ENCODE peak calls at places on chromosomes 2 and 18, in eight cellular contexts. E, H, D, F, T, K, W and P are unnamed samples.

GRCh38 chr2:15608392-15608761 is 16.7 kb downstream of the DDX1 start:
- DNase-seq in E (no peak), H (no peak), D (no peak), F (no peak), T (no peak), K (no peak), W (no peak), P (no peak)

GRCh38 chr18:9918016-9918680 is 4.3 kb downstream of the VAPA start:
- DNase-seq in E (no peak), H (no peak), D (no peak), F (no peak), T (no peak), K (peak; percentile 68), W (no peak), P (peak; percentile 81)

GRCh38 chr2:199810422-199811250 is 40.4 kb downstream of the FTCDNL1 start:
- DNase-seq in E (no peak), H (no peak), D (no peak), F (no peak), T (no peak), K (no peak), W (no peak), P (peak; percentile 21)

GRCh38 chr2:147006724-147007123 is 838.1 kb upstream of the ACVR2A start:
- DNase-seq in E (no peak), H (no peak), D (no peak), F (no peak), T (no peak), K (no peak), W (no peak), P (no peak)

GRCh38 chr2:29606105-29606871 is 315.1 kb downstream of the ALK start:
- DNase-seq in E (no peak), H (peak; percentile 37), D (no peak), F (no peak), T (no peak), K (peak; percentile 96), W (no peak), P (peak; percentile 94)

GRCh38 chr2:69733338-69734039 is 8.4 kb upstream of the ANXA4 start:
- DNase-seq in E (no peak), H (peak; percentile 62), D (no peak), F (no peak), T (no peak), K (peak; percentile 35), W (no peak), P (no peak)

GRCh38 chr2:14634885-14635871 is 2.7 kb downstream of the LRATD1 start:
- DNase-seq in E (no peak), H (peak; percentile 87), D (peak; percentile 91), F (peak; percentile 13), T (peak; percentile 20), K (peak; percentile 73), W (no peak), P (peak; percentile 60)

GRCh38 chr2:206968139-206969086 is 29.1 kb downstream of the CPO start:
- DNase-seq in E (no peak), H (no peak), D (no peak), F (no peak), T (peak; percentile 12), K (peak; percentile 51), W (no peak), P (peak; percentile 42)

GRCh38 chr18:3454365-3455089 is 4.6 kb downstream of the TGIF1 start:
- DNase-seq in E (peak; percentile 23), H (peak; percentile 68), D (peak; percentile 33), F (peak; percentile 9), T (peak; percentile 60), K (peak; percentile 79), W (no peak), P (peak; percentile 62)

GRCh38 chr18:67151366-67151765 is 365.2 kb downstream of the DSEL start:
- DNase-seq in E (no peak), H (no peak), D (no peak), F (no peak), T (peak; percentile 95), K (no peak), W (no peak), P (no peak)

GRCh38 chr2:73106791-73107190 is 6.0 kb downstream of the RAB11FIP5 start:
- DNase-seq in E (no peak), H (no peak), D (no peak), F (no peak), T (no peak), K (no peak), W (no peak), P (no peak)

GRCh38 chr18:2932247-2933181 is 80.4 kb downstream of the LPIN2 start:
- DNase-seq in E (peak; percentile 37), H (peak; percentile 74), D (peak; percentile 22), F (peak; percentile 28), T (peak; percentile 75), K (peak; percentile 70), W (peak; percentile 29), P (peak; percentile 20)

GRCh38 chr2:175251425-175252041 is 70.0 kb upstream of the ATP5MC3 start:
- DNase-seq in E (no peak), H (peak; percentile 65), D (peak; percentile 41), F (peak; percentile 25), T (no peak), K (peak; percentile 38), W (no peak), P (no peak)

GRCh38 chr2:226862623-226863022 is 26.8 kb downstream of the RHBDD1 start:
- DNase-seq in E (no peak), H (no peak), D (no peak), F (no peak), T (no peak), K (no peak), W (no peak), P (no peak)

GRCh38 chr2:52881606-52882005 is 886.0 kb upstream of the CHAC2 start:
- DNase-seq in E (no peak), H (no peak), D (no peak), F (no peak), T (no peak), K (peak; percentile 76), W (no peak), P (peak; percentile 65)

GRCh38 chr2:129636692-129637091 is 342.8 kb upstream of the RAB6C start:
- DNase-seq in E (no peak), H (no peak), D (no peak), F (no peak), T (no peak), K (no peak), W (no peak), P (no peak)

GRCh38 chr2:119476301-119477117 is 44.9 kb downstream of the TMEM37 start:
- DNase-seq in E (peak; percentile 14), H (peak; percentile 82), D (peak; percentile 38), F (peak; percentile 86), T (peak; percentile 16), K (peak; percentile 80), W (peak; percentile 9), P (peak; percentile 78)

GRCh38 chr2:71932027-71932779 is 215.5 kb downstream of the CYP26B1 start:
- DNase-seq in E (no peak), H (no peak), D (no peak), F (peak; percentile 3), T (no peak), K (no peak), W (no peak), P (no peak)

GRCh38 chr2:17442334-17442733 is 75.9 kb downstream of the RAD51AP2 start:
- DNase-seq in E (no peak), H (no peak), D (no peak), F (no peak), T (no peak), K (no peak), W (no peak), P (peak; percentile 52)

GRCh38 chr2:32691678-32692077 is 63.8 kb downstream of the TTC27 start:
- DNase-seq in E (no peak), H (no peak), D (no peak), F (no peak), T (no peak), K (no peak), W (no peak), P (no peak)

GRCh38 chr18:77151791-77152517 is 19.4 kb upstream of the MBP start:
- DNase-seq in E (no peak), H (no peak), D (no peak), F (no peak), T (no peak), K (no peak), W (no peak), P (no peak)

GRCh38 chr2:226561962-226562361 is 237.7 kb downstream of the IRS1 start:
- DNase-seq in E (no peak), H (no peak), D (no peak), F (no peak), T (no peak), K (peak; percentile 63), W (no peak), P (peak; percentile 14)